ENCODE peak calls at places on chromosomes 7 and 10, in ten cellular contexts. F is PC-3; Y is CD8-positive, alpha-beta T cell; T is CD8-positive, alpha-beta memory T cell; X is heart left ventricle; D is dorsolateral prefrontal cortex; H is upper lobe of right lung; U is BJ; G is lower lobe of right lung; K is tibial nerve. O is an unnamed sample. For H3K27me3, the result is how much of the 10 kb centered on the place peaks cover.

GRCh38 chr7:87476179-87476557 is 688 bp upstream of the ABCB4 start:
- DNase-seq in F (no peak), Y (no peak), T (no peak), X (no peak), D (no peak), H (no peak), U (no peak), G (no peak), K (no peak), O (no peak)

GRCh38 chr7:149291036-149291835 is 29.2 kb downstream of the ZNF783 start:
- DNase-seq in F (no peak), Y (no peak), T (no peak), X (no peak), D (no peak), H (peak), U (no peak), G (no peak), K (no peak), O (no peak)

GRCh38 chr7:30321089-30321991 is 36.9 kb downstream of the ZNRF2 start:
- DNase-seq in F (no peak), Y (no peak), T (peak), X (no peak), D (no peak), H (no peak), U (no peak), G (no peak), K (no peak), O (no peak)

GRCh38 chr10:22148956-22149355 is 68.9 kb downstream of the EBLN1 start:
- DNase-seq in F (peak), Y (no peak), T (no peak), X (no peak), D (no peak), H (no peak), U (no peak), G (no peak), K (no peak), O (no peak)

GRCh38 chr10:98128802-98129201 is 5.7 kb upstream of the R3HCC1L start:
- DNase-seq in F (no peak), Y (no peak), T (no peak), X (no peak), D (no peak), H (no peak), U (no peak), G (no peak), K (no peak), O (no peak)

GRCh38 chr10:78336402-78336791 is 302.7 kb downstream of the RPS24 start:
- DNase-seq in F (peak), Y (no peak), T (no peak), X (no peak), D (no peak), H (no peak), U (peak), G (no peak), K (no peak), O (peak)

GRCh38 chr10:24157567-24157966 is 51.4 kb upstream of the KIAA1217 start:
- DNase-seq in F (no peak), Y (no peak), T (no peak), X (no peak), D (no peak), H (no peak), U (no peak), G (no peak), K (no peak), O (no peak)

GRCh38 chr7:111933614-111934013 is 272.6 kb downstream of the DOCK4 start:
- DNase-seq in F (no peak), Y (no peak), T (no peak), X (no peak), D (no peak), H (no peak), U (peak), G (no peak), K (no peak), O (peak)

GRCh38 chr7:47786557-47787248 is 161.6 kb downstream of the PKD1L1 start:
- DNase-seq in F (peak), Y (no peak), T (no peak), X (peak), D (no peak), H (no peak), U (peak), G (no peak), K (peak), O (peak)

GRCh38 chr7:6170571-6171531 is 101.6 kb downstream of the CYTH3 start:
- DNase-seq in F (no peak), Y (no peak), T (no peak), X (no peak), D (no peak), H (no peak), U (no peak), G (no peak), K (no peak), O (no peak)

GRCh38 chr7:112404321-112404720 is 45.9 kb upstream of the IFRD1 start:
- DNase-seq in F (no peak), Y (no peak), T (no peak), X (no peak), D (no peak), H (no peak), U (no peak), G (no peak), K (no peak), O (no peak)

GRCh38 chr7:112421666-112422486 is 28.4 kb upstream of the IFRD1 start:
- DNase-seq in F (no peak), Y (no peak), T (peak), X (no peak), D (no peak), H (no peak), U (no peak), G (no peak), K (no peak), O (no peak)

GRCh38 chr7:67553378-67553777 is 556.7 kb downstream of the TYW1 start:
- DNase-seq in F (no peak), Y (no peak), T (no peak), X (no peak), D (no peak), H (no peak), U (no peak), G (no peak), K (no peak), O (no peak)

GRCh38 chr10:68566955-68567354 is 6.8 kb downstream of the TET1 start:
- DNase-seq in F (no peak), Y (no peak), T (no peak), X (no peak), D (no peak), H (no peak), U (no peak), G (no peak), K (no peak), O (no peak)

GRCh38 chr7:44969049-44969700 is 9.6 kb downstream of the MYO1G start:
- DNase-seq in F (no peak), Y (no peak), T (no peak), X (no peak), D (no peak), H (peak), U (no peak), G (no peak), K (no peak), O (no peak)

GRCh38 chr7:150919160-150919559 is 59.0 kb downstream of the KCNH2 start:
- DNase-seq in F (no peak), Y (no peak), T (no peak), X (no peak), D (no peak), H (no peak), U (no peak), G (no peak), K (no peak), O (no peak)
- H3K27me3 ChIP-seq in F (half or more), Y (under half), T (under half), X (under half), D (under half), H (under half), U (under half), G (under half), K (under half), O (under half)

DNA sequence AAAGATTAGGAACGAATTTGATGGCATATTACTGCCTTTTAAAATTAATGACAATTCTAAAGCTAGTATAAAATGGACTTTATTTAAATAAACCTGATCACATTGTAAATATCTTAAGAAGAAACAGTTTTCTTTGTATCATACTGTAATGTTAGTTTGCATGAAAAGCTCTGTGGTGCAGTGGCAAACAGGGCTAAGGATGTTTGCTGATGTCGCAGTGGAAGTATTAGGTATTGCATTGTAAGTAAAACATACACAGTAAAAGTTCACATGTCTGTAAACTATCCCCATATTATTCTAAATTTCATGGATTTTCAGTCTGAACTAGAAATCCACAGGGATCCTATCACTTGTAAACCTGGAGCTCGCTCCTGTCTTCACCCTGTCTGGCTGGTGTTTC is 252.6 kb upstream of the ZNF32 start:
- DNase-seq in F (peak), Y (no peak), T (no peak), X (no peak), D (no peak), H (no peak), U (no peak), G (no peak), K (no peak), O (no peak)
- H3K27me3 ChIP-seq in F (under half), Y (under half), T (under half), X (under half), D (under half), H (under half), U (under half), G (under half), K (under half), O (under half)

GRCh38 chr7:97027427-97028234 is 3.0 kb upstream of the DLX5 start:
- DNase-seq in F (peak), Y (peak), T (peak), X (peak), D (peak), H (peak), U (peak), G (peak), K (peak), O (peak)
- H3K27me3 ChIP-seq in F (under half), Y (under half), T (half or more), X (under half), D (under half), H (half or more), U (under half), G (half or more), K (under half), O (under half)

GRCh38 chr10:71293446-71294090 is 25.5 kb upstream of the SLC29A3 start:
- DNase-seq in F (no peak), Y (no peak), T (no peak), X (peak), D (peak), H (peak), U (no peak), G (peak), K (no peak), O (no peak)

GRCh38 chr10:71291501-71291900 is 27.6 kb upstream of the SLC29A3 start:
- DNase-seq in F (no peak), Y (no peak), T (no peak), X (no peak), D (no peak), H (no peak), U (no peak), G (peak), K (no peak), O (no peak)

GRCh38 chr10:71294091-71294561 is 24.9 kb upstream of the SLC29A3 start:
- DNase-seq in F (no peak), Y (no peak), T (no peak), X (peak), D (no peak), H (no peak), U (no peak), G (peak), K (no peak), O (no peak)

GRCh38 chr10:71294856-71295255 is 24.2 kb upstream of the SLC29A3 start:
- DNase-seq in F (no peak), Y (no peak), T (no peak), X (peak), D (no peak), H (no peak), U (no peak), G (peak), K (no peak), O (no peak)

GRCh38 chr10:71292624-71293445 is 26.2 kb upstream of the SLC29A3 start:
- DNase-seq in F (no peak), Y (no peak), T (no peak), X (no peak), D (no peak), H (no peak), U (no peak), G (peak), K (no peak), O (no peak)
- H3K27me3 ChIP-seq in F (under half), Y (under half), T (under half), X (under half), D (under half), H (under half), U (under half), G (under half), K (under half), O (under half)

GRCh38 chr7:159321278-159321677 is 176.6 kb upstream of the VIPR2 start:
- DNase-seq in F (no peak), Y (no peak), T (no peak), X (no peak), D (no peak), H (no peak), U (no peak), G (no peak), K (no peak), O (no peak)

GRCh38 chr7:159323359-159323758 is 178.7 kb upstream of the VIPR2 start:
- DNase-seq in F (no peak), Y (no peak), T (no peak), X (no peak), D (no peak), H (no peak), U (no peak), G (no peak), K (no peak), O (no peak)

GRCh38 chr7:159317294-159317693 is 172.6 kb upstream of the VIPR2 start:
- DNase-seq in F (no peak), Y (no peak), T (no peak), X (no peak), D (no peak), H (no peak), U (no peak), G (no peak), K (no peak), O (no peak)

DNA sequence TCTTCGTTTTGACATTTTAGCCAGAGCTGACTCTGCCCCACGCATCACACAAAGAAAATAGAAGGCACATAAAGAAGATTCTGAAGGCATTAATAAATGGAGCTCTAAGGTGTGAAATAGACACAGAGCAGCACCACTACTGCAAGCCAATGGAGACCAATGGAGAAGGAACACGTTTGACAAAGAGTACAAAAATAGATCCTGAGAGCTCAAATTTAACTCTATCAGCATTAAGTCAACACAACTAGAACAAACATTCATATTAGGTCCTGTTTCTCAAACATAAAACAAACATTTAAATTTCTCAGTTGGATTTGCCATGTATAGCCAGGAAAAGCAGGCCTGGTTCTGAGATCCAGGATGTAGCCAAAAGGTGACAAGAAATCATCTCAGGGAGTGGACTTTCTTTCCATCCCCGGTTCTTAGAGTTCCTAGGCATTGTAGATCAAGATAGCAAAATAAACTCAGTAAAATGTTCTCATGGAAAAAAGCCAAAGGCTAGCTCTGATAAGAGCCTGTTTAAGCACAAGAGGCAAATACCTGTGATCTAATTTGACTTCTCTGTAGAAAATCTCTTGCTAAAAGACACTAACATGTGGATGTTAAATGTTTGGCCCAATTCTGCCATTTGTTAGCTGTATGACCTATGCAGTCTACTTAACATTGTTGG is 174.2 kb upstream of the VIPR2 start:
- DNase-seq in F (no peak), Y (no peak), T (no peak), X (no peak), D (no peak), H (no peak), U (no peak), G (no peak), K (no peak), O (no peak)
- H3K27me3 ChIP-seq in F (under half), Y (under half), T (under half), X (under half), D (under half), H (under half), U (under half), G (under half), K (under half), O (under half)

GRCh38 chr7:143889068-143889467 is 12.9 kb downstream of the TCAF1 start:
- DNase-seq in F (no peak), Y (no peak), T (no peak), X (no peak), D (no peak), H (no peak), U (no peak), G (no peak), K (no peak), O (no peak)
- H3K27me3 ChIP-seq in F (under half), Y (under half), T (under half), X (under half), D (under half), H (under half), U (under half), G (under half), K (under half), O (under half)

GRCh38 chr10:100477970-100478369 is 15.2 kb downstream of the WNT8B start:
- DNase-seq in F (no peak), Y (no peak), T (no peak), X (no peak), D (no peak), H (no peak), U (no peak), G (no peak), K (no peak), O (no peak)
- H3K27me3 ChIP-seq in F (under half), Y (under half), T (under half), X (under half), D (under half), H (under half), U (under half), G (under half), K (under half), O (under half)

GRCh38 chr10:110163192-110163773 is 44.1 kb upstream of the MXI1 start:
- DNase-seq in F (no peak), Y (no peak), T (no peak), X (no peak), D (no peak), H (no peak), U (no peak), G (no peak), K (no peak), O (no peak)
- H3K27me3 ChIP-seq in F (under half), Y (under half), T (half or more), X (under half), D (under half), H (under half), U (under half), G (under half), K (under half), O (under half)

O was measured in MG63.